ENCODE peak calls at places on chromosomes 1 and 21, in eight cellular contexts. Y, J, A, I, Z, E, R and D are unnamed samples.
A peak's percentile ranks its signal among the peaks of the same experiment; 100 is the strongest.

GRCh38 chr1:55724551-55725325 is 509.6 kb upstream of the USP24 start:
- ATAC-seq in Z (no peak), Y (no peak), R (peak; percentile 37), I (no peak), A (no peak), E (no peak), J (no peak), D (peak; percentile 35)

GRCh38 chr1:21909787-21910503 is 27.2 kb downstream of the HSPG2 start:
- ATAC-seq in J (peak; percentile 46), A (peak; percentile 52), I (peak; percentile 43), E (peak; percentile 49), R (no peak), Y (peak; percentile 88), Z (peak; percentile 48), D (peak; percentile 49)

GRCh38 chr1:101022294-101022693 is 3.3 kb downstream of the DPH5 start:
- ATAC-seq in I (no peak), R (no peak), Z (no peak), E (no peak), A (no peak), J (no peak), Y (no peak), D (no peak)

GRCh38 chr1:54887665-54888071 is 673 bp upstream of the DHCR24 start:
- ATAC-seq in E (peak; percentile 68), A (peak; percentile 31), Y (no peak), J (no peak), I (peak; percentile 56), Z (peak; percentile 52), R (peak; percentile 1), D (peak; percentile 43)

GRCh38 chr1:205983925-205984725 is 19.1 kb downstream of the RAB7B start:
- ATAC-seq in I (peak; percentile 80), A (peak; percentile 89), Z (peak; percentile 87), J (peak; percentile 53), Y (peak; percentile 77), R (peak; percentile 79), E (peak; percentile 86), D (peak; percentile 76)

GRCh38 chr1:200035956-200036615 is 8.6 kb downstream of the NR5A2 start:
- ATAC-seq in E (no peak), Z (no peak), I (no peak), Y (no peak), A (no peak), R (no peak), J (no peak), D (no peak)

GRCh38 chr1:87914396-87914795 is 585.7 kb downstream of the LMO4 start:
- ATAC-seq in R (no peak), J (no peak), Z (no peak), E (no peak), A (no peak), Y (no peak), I (no peak), D (no peak)

GRCh38 chr1:239815074-239815473 is 276.6 kb upstream of the FMN2 start:
- ATAC-seq in E (no peak), R (no peak), A (no peak), J (no peak), Y (no peak), I (no peak), Z (no peak), D (no peak)

GRCh38 chr1:151617995-151618394 is 6.1 kb downstream of the SNX27 start:
- ATAC-seq in Z (no peak), E (no peak), R (peak; percentile 10), A (no peak), I (no peak), Y (no peak), J (no peak), D (no peak)

GRCh38 chr1:156666862-156667609 is 10.2 kb downstream of the NES start:
- ATAC-seq in A (peak; percentile 0), I (peak; percentile 11), Z (peak; percentile 1), J (no peak), R (no peak), Y (no peak), E (peak; percentile 9), D (peak; percentile 10)

GRCh38 chr1:117216718-117217117 is 6.0 kb upstream of the VTCN1 start:
- ATAC-seq in Z (no peak), E (no peak), J (no peak), R (no peak), I (no peak), A (peak; percentile 25), Y (no peak), D (no peak)

GRCh38 chr1:232452137-232452536 is 177.8 kb downstream of the SIPA1L2 start:
- ATAC-seq in R (no peak), Z (peak; percentile 50), Y (no peak), A (peak; percentile 74), E (no peak), I (no peak), J (no peak), D (no peak)

GRCh38 chr21:41663805-41664788 is 102.8 kb downstream of the RIPK4 start:
- ATAC-seq in A (no peak), E (no peak), I (peak; percentile 4), Y (peak; percentile 45), J (no peak), R (peak; percentile 94), Z (no peak), D (no peak)

GRCh38 chr1:157992813-157993178 is 649 bp upstream of the KIRREL1 start:
- ATAC-seq in A (peak; percentile 20), J (no peak), Z (peak; percentile 28), I (peak; percentile 6), Y (peak; percentile 34), E (no peak), R (no peak), D (peak; percentile 10)

GRCh38 chr1:206583461-206584264 is 28.6 kb downstream of the EIF2D start:
- ATAC-seq in Y (peak; percentile 22), I (peak; percentile 55), R (peak; percentile 69), J (no peak), Z (peak; percentile 64), A (peak; percentile 59), E (peak; percentile 42), D (peak; percentile 51)

GRCh38 chr1:90127288-90127953 is 132.5 kb downstream of the ZNF326 start:
- ATAC-seq in I (no peak), R (peak; percentile 66), A (no peak), Y (no peak), E (no peak), J (no peak), Z (no peak), D (no peak)

GRCh38 chr1:245598524-245599310 is 443.9 kb downstream of the KIF26B start:
- ATAC-seq in I (peak; percentile 88), Y (no peak), A (peak; percentile 97), J (no peak), E (no peak), Z (peak; percentile 86), R (no peak), D (no peak)

GRCh38 chr1:42845193-42845592 is 1.2 kb upstream of the ZNF691 start:
- ATAC-seq in J (no peak), I (no peak), E (no peak), A (no peak), R (no peak), Z (no peak), Y (no peak), D (no peak)

GRCh38 chr1:117815105-117815812 is 114.2 kb downstream of the GDAP2 start:
- ATAC-seq in A (peak; percentile 21), R (no peak), J (no peak), I (no peak), E (peak; percentile 49), Y (no peak), Z (no peak), D (no peak)

GRCh38 chr1:28417441-28418277 is 48.1 kb downstream of the PHACTR4 start:
- ATAC-seq in A (no peak), J (no peak), E (peak; percentile 99), Z (peak; percentile 67), R (peak; percentile 91), Y (peak; percentile 95), I (peak; percentile 96), D (no peak)